ENCODE peak calls at places on chromosomes 6 and 20, in nine cellular contexts. U is cardiac muscle cell, O is A549, D is fibroblast of lung, E is PC-3, G is adrenal gland, N is kidney, H is pancreas, S is PC-9. T is an unnamed sample. For H3K4me1, the result is how much of the 10 kb centered on the place peaks cover.

GRCh38 chr6:113481441-113481840 is 375.7 kb upstream of the MARCKS start:
- DNase-seq in U (no peak), O (no peak), D (no peak), E (no peak), G (no peak), N (no peak), H (no peak), S (no peak), T (no peak)

GRCh38 chr6:155315516-155315871 is 1.2 kb upstream of the TFB1M start:
- DNase-seq in U (no peak), O (no peak), D (peak), E (no peak), G (no peak), N (no peak), H (no peak), S (no peak), T (no peak)

GRCh38 chr6:111503194-111503593 is 20.2 kb upstream of the REV3L start:
- DNase-seq in U (no peak), O (no peak), D (peak), E (no peak), G (no peak), N (no peak), H (no peak), S (no peak), T (no peak)

GRCh38 chr6:14932485-14933178 is 313.2 kb upstream of the JARID2 start:
- DNase-seq in U (peak), O (no peak), D (no peak), E (no peak), G (no peak), N (no peak), H (no peak), S (no peak), T (no peak)

GRCh38 chr20:4192378-4193048 is 177.2 kb upstream of the RNF24 start:
- DNase-seq in U (no peak), O (peak), D (no peak), E (peak), G (no peak), N (no peak), H (no peak), S (no peak), T (no peak)

GRCh38 chr20:44494266-44494665 is 18.6 kb downstream of the TTPAL start:
- DNase-seq in U (no peak), O (no peak), D (peak), E (peak), G (no peak), N (no peak), H (no peak), S (no peak), T (no peak)

GRCh38 chr20:17636523-17637412 is 45.3 kb downstream of the RRBP1 start:
- DNase-seq in U (peak), O (no peak), D (no peak), E (no peak), G (no peak), N (peak), H (no peak), S (no peak), T (no peak)

GRCh38 chr6:87884203-87884602 is 163.4 kb upstream of the SPACA1 start:
- DNase-seq in U (no peak), O (no peak), D (no peak), E (no peak), G (no peak), N (no peak), H (no peak), S (no peak), T (no peak)

GRCh38 chr20:57622579-57623381 is 2.6 kb upstream of the ZBP1 start:
- DNase-seq in U (peak), O (peak), D (peak), E (peak), G (no peak), N (peak), H (peak), S (peak), T (peak)

GRCh38 chr6:129235167-129236072 is 352.5 kb downstream of the LAMA2 start:
- DNase-seq in U (no peak), O (no peak), D (no peak), E (no peak), G (no peak), N (no peak), H (no peak), S (no peak), T (no peak)

GRCh38 chr6:134621858-134622257 is 303.9 kb upstream of the SGK1 start:
- DNase-seq in U (no peak), O (no peak), D (peak), E (peak), G (no peak), N (peak), H (peak), S (peak), T (no peak)

GRCh38 chr6:15800821-15801617 is 138.2 kb upstream of the DTNBP1 start:
- DNase-seq in U (no peak), O (no peak), D (no peak), E (peak), G (no peak), N (no peak), H (no peak), S (no peak), T (no peak)

GRCh38 chr6:7152467-7152866 is 44.7 kb downstream of the RREB1 start:
- DNase-seq in U (no peak), O (no peak), D (no peak), E (peak), G (no peak), N (no peak), H (no peak), S (no peak), T (no peak)

GRCh38 chr6:170160628-170161611 is 130.0 kb downstream of the DLL1 start:
- DNase-seq in U (no peak), O (no peak), D (no peak), E (no peak), G (no peak), N (peak), H (no peak), S (no peak), T (no peak)

GRCh38 chr6:45472383-45472782 is 94.6 kb upstream of the SUPT3H start:
- DNase-seq in U (no peak), O (no peak), D (peak), E (no peak), G (no peak), N (peak), H (no peak), S (no peak), T (no peak)

GRCh38 chr6:4581468-4582420 is 194.5 kb upstream of the CDYL start:
- DNase-seq in U (peak), O (no peak), D (peak), E (peak), G (no peak), N (no peak), H (no peak), S (peak), T (no peak)

GRCh38 chr20:50904067-50904570 is 27.1 kb downstream of the ADNP start:
- DNase-seq in U (no peak), O (no peak), D (no peak), E (no peak), G (no peak), N (no peak), H (no peak), S (no peak), T (no peak)

GRCh38 chr6:160513836-160514235 is 150.2 kb downstream of the LPA start:
- DNase-seq in U (no peak), O (no peak), D (peak), E (peak), G (no peak), N (no peak), H (no peak), S (no peak), T (no peak)

GRCh38 chr20:62358728-62359490 is 8.2 kb downstream of the LAMA5 start:
- DNase-seq in U (no peak), O (no peak), D (no peak), E (no peak), G (peak), N (peak), H (peak), S (peak), T (no peak)

GRCh38 chr6:125794342-125795137 is 3.8 kb downstream of the NCOA7 start:
- DNase-seq in U (no peak), O (no peak), D (no peak), E (peak), G (no peak), N (no peak), H (no peak), S (no peak), T (no peak)

GRCh38 chr6:137268911-137269310 is 49.7 kb upstream of the IFNGR1 start:
- DNase-seq in U (no peak), O (no peak), D (no peak), E (no peak), G (no peak), N (no peak), H (no peak), S (no peak), T (no peak)

GRCh38 chr20:16945619-16946018 is 197.5 kb downstream of the OTOR start:
- DNase-seq in U (no peak), O (no peak), D (peak), E (no peak), G (no peak), N (no peak), H (no peak), S (no peak), T (no peak)

GRCh38 chr6:43258180-43258579 is 14.9 kb downstream of the TTBK1 start:
- DNase-seq in U (no peak), O (no peak), D (no peak), E (no peak), G (no peak), N (peak), H (no peak), S (no peak), T (no peak)

GRCh38 chr6:15194453-15194852 is 51.4 kb upstream of the JARID2 start:
- DNase-seq in U (no peak), O (no peak), D (no peak), E (no peak), G (no peak), N (no peak), H (no peak), S (no peak), T (no peak)

GRCh38 chr20:3842332-3842930 is 4.2 kb upstream of the MAVS start:
- DNase-seq in U (no peak), O (no peak), D (no peak), E (no peak), G (no peak), N (no peak), H (no peak), S (no peak), T (no peak)

GRCh38 chr6:6724319-6725119 is 136.0 kb downstream of the LY86 start:
- DNase-seq in U (peak), O (peak), D (peak), E (peak), G (peak), N (peak), H (peak), S (peak), T (peak)

GRCh38 chr6:127582777-127583462 is 5.9 kb downstream of the C6orf58 start:
- DNase-seq in U (no peak), O (peak), D (peak), E (peak), G (no peak), N (no peak), H (no peak), S (no peak), T (no peak)

GRCh38 chr20:17498181-17498580 is 33.0 kb downstream of the BFSP1 start:
- DNase-seq in U (no peak), O (no peak), D (no peak), E (peak), G (no peak), N (no peak), H (no peak), S (no peak), T (no peak)

GRCh38 chr20:17664025-17664638 is 17.9 kb downstream of the RRBP1 start:
- DNase-seq in U (no peak), O (no peak), D (peak), E (no peak), G (no peak), N (no peak), H (no peak), S (no peak), T (no peak)

GRCh38 chr20:46088409-46089075 is 1.2 kb downstream of the NCOA5 start:
- DNase-seq in U (no peak), O (peak), D (peak), E (peak), G (no peak), N (no peak), H (no peak), S (peak), T (no peak)

DNA sequence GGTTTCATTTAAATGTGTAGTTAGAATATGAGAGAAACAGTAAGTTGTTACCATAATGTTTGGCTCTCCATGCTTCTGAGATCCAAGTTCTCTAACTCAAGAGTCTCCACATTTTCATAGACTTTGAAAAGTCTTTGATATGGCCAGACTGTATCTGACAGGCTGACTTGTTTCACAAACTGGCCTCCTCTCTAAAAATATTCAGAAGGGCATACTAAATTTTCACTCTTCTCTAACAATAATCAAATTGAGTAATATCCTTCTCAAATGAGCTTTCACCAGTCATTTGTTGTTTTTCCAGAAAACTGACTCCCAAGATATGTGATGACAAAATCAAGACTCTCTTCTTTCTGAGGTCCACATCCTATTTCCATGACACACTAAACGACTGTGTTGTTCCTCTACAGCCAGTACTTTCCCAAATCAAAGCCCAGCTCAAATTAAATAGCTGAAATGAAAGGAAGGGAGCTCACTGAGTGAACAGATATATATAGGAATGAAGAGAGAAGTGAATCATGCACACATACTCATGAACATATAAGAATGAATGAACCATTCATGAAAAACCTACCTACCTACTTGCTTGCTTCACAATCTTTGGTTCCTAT is 15.1 kb downstream of the HIVEP2 start:
- DNase-seq in U (no peak), O (no peak), D (peak), E (no peak), G (no peak), N (no peak), H (no peak), S (no peak), T (no peak)
- H3K4me1 ChIP-seq in U (under half), O (under half), D (under half), E (under half), G (under half), N (under half), H (under half), S (under half), T (half or more)

DNA sequence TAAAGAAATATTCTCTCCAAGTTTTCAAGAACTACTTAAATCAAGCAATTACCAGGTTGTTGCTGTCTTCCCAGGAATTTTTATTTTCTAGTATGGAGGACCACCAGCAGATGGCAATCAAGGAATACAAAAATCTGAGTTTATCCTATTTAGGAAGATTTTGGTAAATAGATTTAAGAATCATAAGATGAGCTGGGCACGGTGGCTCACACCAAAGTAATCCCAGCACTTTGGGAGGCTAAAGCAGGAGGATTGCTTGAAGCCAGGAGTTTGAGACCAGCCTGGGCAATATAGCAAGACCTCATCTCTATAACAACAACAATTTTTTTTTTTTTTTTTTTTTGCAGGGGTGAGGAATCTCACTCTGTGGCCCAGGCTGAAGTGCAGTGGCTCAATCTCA is 19.3 kb upstream of the SEC63 start:
- DNase-seq in U (no peak), O (no peak), D (peak), E (peak), G (no peak), N (no peak), H (no peak), S (no peak), T (no peak)
- TF ChIP-seq CTCF in U (peak), O (peak), D (peak), E (peak), G (peak), N (peak), H (no peak), S (peak), T (no peak)

GRCh38 chr6:158868122-158868480 is 48.9 kb upstream of the EZR start:
- DNase-seq in U (no peak), O (no peak), D (no peak), E (no peak), G (no peak), N (no peak), H (no peak), S (no peak), T (no peak)
- H3K27ac ChIP-seq in U (no peak), O (peak), D (no peak), E (no peak), G (peak), N (no peak), H (peak), S (peak), T (no peak)

DNA sequence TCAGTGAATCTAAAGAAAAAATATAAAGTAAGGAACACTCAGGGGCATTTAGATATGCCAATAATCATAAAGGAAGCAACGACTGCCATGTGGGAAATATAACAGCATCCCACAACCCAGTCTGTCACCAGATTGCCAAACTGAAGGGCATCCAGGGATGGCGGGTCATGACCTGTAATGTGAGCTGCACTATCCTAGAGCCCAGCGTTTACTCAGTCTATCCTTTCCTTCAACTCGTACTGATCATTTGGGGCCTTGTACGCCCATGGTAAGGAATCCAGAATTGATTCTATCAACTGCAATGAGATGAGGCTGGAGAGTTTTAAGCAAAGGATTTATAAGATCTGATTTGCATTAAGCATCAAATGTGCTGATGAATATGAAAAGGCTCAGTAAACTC is 5.3 kb downstream of the TRPC4AP start:
- DNase-seq in U (no peak), O (no peak), D (no peak), E (no peak), G (no peak), N (no peak), H (no peak), S (no peak), T (no peak)
- H3K4me1 ChIP-seq in U (under half), O (under half), D (under half), E (under half), G (under half), N (under half), H (under half), S (under half), T (under half)

GRCh38 chr6:36852481-36853147 is 13.4 kb upstream of the CPNE5 start:
- DNase-seq in U (no peak), O (no peak), D (peak), E (peak), G (no peak), N (no peak), H (no peak), S (no peak), T (no peak)
- TF ChIP-seq CTCF in U (no peak), O (no peak), D (no peak), E (no peak), G (no peak), N (no peak), H (no peak), S (no peak), T (no peak)

DNA sequence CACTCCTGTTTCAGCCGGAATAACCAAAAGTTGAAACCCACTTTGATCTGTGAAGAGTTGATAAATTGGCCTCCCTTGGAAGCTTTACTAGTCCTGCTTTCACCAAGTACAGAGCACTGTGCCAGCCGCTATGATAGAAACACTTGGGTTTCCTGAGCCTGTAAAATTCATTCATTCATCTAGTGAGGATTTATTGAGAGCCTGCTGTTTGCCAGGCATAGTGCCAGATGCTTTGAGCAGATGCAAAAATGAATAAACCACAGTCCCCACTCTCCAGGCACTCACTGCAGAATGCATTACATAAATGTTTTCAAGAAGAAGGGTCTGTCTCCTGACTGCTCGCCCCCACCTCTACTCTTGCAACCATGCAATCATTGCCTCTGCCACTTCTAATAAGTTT is 25.3 kb upstream of the TMEM217 start:
- DNase-seq in U (no peak), O (no peak), D (peak), E (no peak), G (no peak), N (no peak), H (no peak), S (no peak), T (no peak)
- H3K27ac ChIP-seq in U (no peak), O (no peak), D (no peak), E (no peak), G (peak), N (no peak), H (no peak), S (no peak), T (no peak)

GRCh38 chr6:32943864-32944263 is 3.0 kb upstream of the HLA-DMB start:
- DNase-seq in U (no peak), O (no peak), D (no peak), E (no peak), G (no peak), N (no peak), H (no peak), S (no peak), T (no peak)
- H3K4me1 ChIP-seq in U (under half), O (under half), D (under half), E (under half), G (under half), N (under half), H (under half), S (under half), T (half or more)

GRCh38 chr6:85287654-85288053 is 162.2 kb upstream of the NT5E start:
- DNase-seq in U (no peak), O (no peak), D (no peak), E (no peak), G (no peak), N (peak), H (no peak), S (no peak), T (no peak)

GRCh38 chr6:85287158-85287557 is 162.7 kb upstream of the NT5E start:
- DNase-seq in U (no peak), O (no peak), D (no peak), E (no peak), G (no peak), N (no peak), H (no peak), S (no peak), T (no peak)

GRCh38 chr6:85285934-85286333 is 163.9 kb upstream of the NT5E start:
- DNase-seq in U (no peak), O (no peak), D (no peak), E (no peak), G (no peak), N (peak), H (no peak), S (no peak), T (no peak)

GRCh38 chr6:85285146-85285545 is 164.7 kb upstream of the NT5E start:
- DNase-seq in U (no peak), O (no peak), D (no peak), E (no peak), G (no peak), N (no peak), H (no peak), S (no peak), T (no peak)
- TF ChIP-seq CTCF in U (no peak), O (no peak), D (no peak), E (no peak), G (no peak), N (no peak), H (no peak), S (no peak), T (no peak)